ENCODE peak calls at places on chromosomes 13 and 19, in six cellular contexts. One of them, this sample, is unnamed.

GRCh38 chr13:99756281-99756680 is 215.3 kb downstream of the ZIC5 start:
- DNase-seq in BE2C: no peak
- DNase-seq in cardiac fibroblast: no peak
- DNase-seq in heart right ventricle: no peak
- DNase-seq in upper lobe of right lung: no peak
- DNase-seq in A549: no peak
- DNase-seq in this sample: no peak

GRCh38 chr13:42334329-42334706 is 62.4 kb downstream of the AKAP11 start:
- DNase-seq in BE2C: no peak
- DNase-seq in cardiac fibroblast: no peak
- DNase-seq in heart right ventricle: no peak
- DNase-seq in upper lobe of right lung: no peak
- DNase-seq in A549: no peak
- DNase-seq in this sample: peak

GRCh38 chr13:63184693-63185092 is 1769.0 kb upstream of the PCDH20 start:
- DNase-seq in BE2C: no peak
- DNase-seq in cardiac fibroblast: peak
- DNase-seq in heart right ventricle: no peak
- DNase-seq in upper lobe of right lung: no peak
- DNase-seq in A549: peak
- DNase-seq in this sample: peak

GRCh38 chr13:76663941-76664340 is 222.3 kb downstream of the KCTD12 start:
- DNase-seq in BE2C: no peak
- DNase-seq in cardiac fibroblast: peak
- DNase-seq in heart right ventricle: no peak
- DNase-seq in upper lobe of right lung: no peak
- DNase-seq in A549: no peak
- DNase-seq in this sample: no peak

GRCh38 chr13:96100457-96101220 is 10.7 kb downstream of the HS6ST3 start:
- DNase-seq in BE2C: no peak
- DNase-seq in cardiac fibroblast: no peak
- DNase-seq in heart right ventricle: no peak
- DNase-seq in upper lobe of right lung: no peak
- DNase-seq in A549: no peak
- DNase-seq in this sample: no peak

GRCh38 chr13:52348081-52348480 is 57.9 kb downstream of the THSD1 start:
- DNase-seq in BE2C: no peak
- DNase-seq in cardiac fibroblast: peak
- DNase-seq in heart right ventricle: no peak
- DNase-seq in upper lobe of right lung: no peak
- DNase-seq in A549: peak
- DNase-seq in this sample: no peak

GRCh38 chr13:95896302-95896701 is 156.9 kb downstream of the UGGT2 start:
- DNase-seq in BE2C: no peak
- DNase-seq in cardiac fibroblast: peak
- DNase-seq in heart right ventricle: no peak
- DNase-seq in upper lobe of right lung: no peak
- DNase-seq in A549: no peak
- DNase-seq in this sample: no peak

GRCh38 chr19:21430674-21431073 is 33.7 kb downstream of the ZNF493 start:
- DNase-seq in BE2C: no peak
- DNase-seq in cardiac fibroblast: no peak
- DNase-seq in heart right ventricle: no peak
- DNase-seq in upper lobe of right lung: no peak
- DNase-seq in A549: no peak
- DNase-seq in this sample: no peak

GRCh38 chr13:98450495-98451167 is 126.3 kb downstream of the STK24 start:
- DNase-seq in BE2C: no peak
- DNase-seq in cardiac fibroblast: no peak
- DNase-seq in heart right ventricle: peak
- DNase-seq in upper lobe of right lung: peak
- DNase-seq in A549: no peak
- DNase-seq in this sample: peak

GRCh38 chr19:49473868-49474544 is at the start of gene FLT3LG:
- DNase-seq in BE2C: peak
- DNase-seq in cardiac fibroblast: peak
- DNase-seq in heart right ventricle: peak
- DNase-seq in upper lobe of right lung: peak
- DNase-seq in A549: peak
- DNase-seq in this sample: peak

GRCh38 chr13:48506092-48506701 is 26.7 kb downstream of the RCBTB2 start:
- DNase-seq in BE2C: peak
- DNase-seq in cardiac fibroblast: no peak
- DNase-seq in heart right ventricle: peak
- DNase-seq in upper lobe of right lung: no peak
- DNase-seq in A549: no peak
- DNase-seq in this sample: no peak

GRCh38 chr13:49218493-49219051 is 1.6 kb upstream of the MLNR start:
- DNase-seq in BE2C: no peak
- DNase-seq in cardiac fibroblast: peak
- DNase-seq in heart right ventricle: no peak
- DNase-seq in upper lobe of right lung: no peak
- DNase-seq in A549: no peak
- DNase-seq in this sample: peak

GRCh38 chr19:32498641-32499200 is 82.3 kb upstream of the PDCD5 start:
- DNase-seq in BE2C: no peak
- DNase-seq in cardiac fibroblast: no peak
- DNase-seq in heart right ventricle: no peak
- DNase-seq in upper lobe of right lung: no peak
- DNase-seq in A549: no peak
- DNase-seq in this sample: no peak

GRCh38 chr13:98261165-98261672 is 84.2 kb upstream of the RNF113B start:
- DNase-seq in BE2C: no peak
- DNase-seq in cardiac fibroblast: no peak
- DNase-seq in heart right ventricle: no peak
- DNase-seq in upper lobe of right lung: no peak
- DNase-seq in A549: no peak
- DNase-seq in this sample: peak

GRCh38 chr13:28494861-28495585 is at the start of gene FLT1:
- DNase-seq in BE2C: peak
- DNase-seq in cardiac fibroblast: peak
- DNase-seq in heart right ventricle: peak
- DNase-seq in upper lobe of right lung: peak
- DNase-seq in A549: no peak
- DNase-seq in this sample: peak

GRCh38 chr13:28493740-28494536 is 990 bp downstream of the FLT1 start:
- DNase-seq in BE2C: peak
- DNase-seq in cardiac fibroblast: no peak
- DNase-seq in heart right ventricle: peak
- DNase-seq in upper lobe of right lung: peak
- DNase-seq in A549: no peak
- DNase-seq in this sample: peak

GRCh38 chr13:28495586-28496564 is 947 bp upstream of the FLT1 start:
- DNase-seq in BE2C: no peak
- DNase-seq in cardiac fibroblast: no peak
- DNase-seq in heart right ventricle: no peak
- DNase-seq in upper lobe of right lung: peak
- DNase-seq in A549: no peak
- DNase-seq in this sample: peak

GRCh38 chr13:28492527-28493367 is 2.2 kb downstream of the FLT1 start:
- DNase-seq in BE2C: no peak
- DNase-seq in cardiac fibroblast: no peak
- DNase-seq in heart right ventricle: no peak
- DNase-seq in upper lobe of right lung: no peak
- DNase-seq in A549: no peak
- DNase-seq in this sample: peak

GRCh38 chr13:28494537-28494860 is 429 bp downstream of the FLT1 start:
- DNase-seq in BE2C: peak
- DNase-seq in cardiac fibroblast: peak
- DNase-seq in heart right ventricle: no peak
- DNase-seq in upper lobe of right lung: peak
- DNase-seq in A549: no peak
- DNase-seq in this sample: peak
- H3K4me3 ChIP-seq in BE2C: peak
- H3K4me3 ChIP-seq in cardiac fibroblast: peak
- H3K4me3 ChIP-seq in heart right ventricle: peak
- H3K4me3 ChIP-seq in upper lobe of right lung: peak
- H3K4me3 ChIP-seq in A549: peak
- H3K4me3 ChIP-seq in this sample: peak

DNA sequence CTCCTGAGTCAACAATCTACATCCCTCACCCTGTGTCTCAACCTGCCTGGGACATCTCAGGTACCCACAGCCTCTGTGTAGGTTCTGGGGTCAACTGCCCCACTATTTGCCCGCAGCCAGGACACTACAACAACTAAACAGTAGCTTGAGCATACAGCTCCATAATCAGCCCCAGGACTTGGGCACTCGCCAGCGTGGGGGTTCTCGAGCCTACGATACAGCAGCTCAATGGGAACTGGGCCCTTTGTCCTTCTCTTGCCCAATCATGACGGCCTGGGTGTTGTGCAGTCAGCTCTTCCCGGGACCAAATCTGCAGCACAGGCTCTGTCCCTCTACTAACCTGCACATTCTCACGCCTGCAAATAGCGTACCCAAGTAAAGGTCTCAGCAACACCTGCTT is 1.3 kb downstream of the ZNF180 start:
- DNase-seq in BE2C: no peak
- DNase-seq in cardiac fibroblast: no peak
- DNase-seq in heart right ventricle: no peak
- DNase-seq in upper lobe of right lung: no peak
- DNase-seq in A549: no peak
- DNase-seq in this sample: no peak
- H3K4me3 ChIP-seq in BE2C: no peak
- H3K4me3 ChIP-seq in cardiac fibroblast: no peak
- H3K4me3 ChIP-seq in heart right ventricle: no peak
- H3K4me3 ChIP-seq in upper lobe of right lung: no peak
- H3K4me3 ChIP-seq in A549: peak
- H3K4me3 ChIP-seq in this sample: no peak

GRCh38 chr19:40147338-40147692 is 43.9 kb upstream of the MAP3K10 start:
- DNase-seq in BE2C: no peak
- DNase-seq in cardiac fibroblast: no peak
- DNase-seq in heart right ventricle: no peak
- DNase-seq in upper lobe of right lung: no peak
- DNase-seq in A549: no peak
- DNase-seq in this sample: no peak
- H3K4me3 ChIP-seq in BE2C: no peak
- H3K4me3 ChIP-seq in cardiac fibroblast: no peak
- H3K4me3 ChIP-seq in heart right ventricle: no peak
- H3K4me3 ChIP-seq in upper lobe of right lung: no peak
- H3K4me3 ChIP-seq in A549: peak
- H3K4me3 ChIP-seq in this sample: no peak

GRCh38 chr19:907183-907853 is 5.7 kb downstream of the R3HDM4 start:
- DNase-seq in BE2C: no peak
- DNase-seq in cardiac fibroblast: no peak
- DNase-seq in heart right ventricle: no peak
- DNase-seq in upper lobe of right lung: no peak
- DNase-seq in A549: no peak
- DNase-seq in this sample: no peak
- H3K4me3 ChIP-seq in BE2C: no peak
- H3K4me3 ChIP-seq in cardiac fibroblast: no peak
- H3K4me3 ChIP-seq in heart right ventricle: no peak
- H3K4me3 ChIP-seq in upper lobe of right lung: no peak
- H3K4me3 ChIP-seq in A549: no peak
- H3K4me3 ChIP-seq in this sample: no peak

GRCh38 chr19:47226426-47227346 is 4.3 kb downstream of the BBC3 start:
- DNase-seq in BE2C: peak
- DNase-seq in cardiac fibroblast: peak
- DNase-seq in heart right ventricle: peak
- DNase-seq in upper lobe of right lung: peak
- DNase-seq in A549: peak
- DNase-seq in this sample: no peak

GRCh38 chr19:47225746-47226425 is 5.1 kb downstream of the BBC3 start:
- DNase-seq in BE2C: peak
- DNase-seq in cardiac fibroblast: peak
- DNase-seq in heart right ventricle: peak
- DNase-seq in upper lobe of right lung: peak
- DNase-seq in A549: peak
- DNase-seq in this sample: peak

GRCh38 chr19:47228937-47229673 is 1.9 kb downstream of the BBC3 start:
- DNase-seq in BE2C: peak
- DNase-seq in cardiac fibroblast: peak
- DNase-seq in heart right ventricle: no peak
- DNase-seq in upper lobe of right lung: peak
- DNase-seq in A549: peak
- DNase-seq in this sample: peak

GRCh38 chr19:47228168-47228936 is 2.6 kb downstream of the BBC3 start:
- DNase-seq in BE2C: peak
- DNase-seq in cardiac fibroblast: peak
- DNase-seq in heart right ventricle: peak
- DNase-seq in upper lobe of right lung: peak
- DNase-seq in A549: peak
- DNase-seq in this sample: peak

DNA sequence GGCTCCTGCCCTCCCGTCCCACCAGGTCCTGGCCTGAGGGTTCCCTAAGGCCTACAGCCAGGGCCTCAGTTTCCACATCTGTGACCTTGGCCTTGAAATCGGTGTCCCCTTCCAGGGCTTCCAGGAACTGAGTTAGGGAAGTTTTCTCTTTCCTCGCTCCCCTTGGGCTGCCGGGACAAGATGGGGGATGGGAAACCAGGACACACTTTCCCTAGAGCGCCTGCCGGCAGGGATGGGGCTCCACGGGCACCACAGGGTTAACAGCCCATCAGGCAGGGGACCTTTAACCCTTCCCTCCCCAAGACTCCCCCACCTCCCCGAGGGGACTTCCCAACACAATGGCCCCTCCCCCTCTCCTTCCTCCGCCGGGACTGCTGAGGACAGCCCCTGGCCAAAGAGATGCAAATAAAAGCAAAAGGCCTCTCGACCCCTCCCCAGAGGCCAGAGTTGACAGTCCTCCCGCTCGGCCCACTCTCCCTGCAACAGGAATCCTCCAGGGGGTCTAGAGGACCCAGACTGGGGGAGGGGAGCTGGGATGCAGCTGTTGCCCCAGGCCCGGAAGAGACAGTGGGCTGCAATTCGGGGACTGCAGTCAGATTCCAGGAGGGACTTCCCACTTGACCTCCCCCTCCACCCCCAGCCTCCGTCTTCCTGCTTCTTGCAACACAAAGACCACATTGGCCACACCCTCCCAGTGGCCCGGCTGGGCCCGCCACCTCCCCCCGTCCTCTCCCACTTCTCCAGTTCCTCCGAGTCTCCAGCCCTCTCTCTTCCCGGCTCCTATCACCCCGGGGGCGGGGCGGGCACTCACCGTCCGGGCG is 3.4 kb downstream of the BBC3 start:
- DNase-seq in BE2C: peak
- DNase-seq in cardiac fibroblast: peak
- DNase-seq in heart right ventricle: peak
- DNase-seq in upper lobe of right lung: peak
- DNase-seq in A549: peak
- DNase-seq in this sample: peak
- H3K4me3 ChIP-seq in BE2C: peak
- H3K4me3 ChIP-seq in cardiac fibroblast: peak
- H3K4me3 ChIP-seq in heart right ventricle: peak
- H3K4me3 ChIP-seq in upper lobe of right lung: peak
- H3K4me3 ChIP-seq in A549: peak
- H3K4me3 ChIP-seq in this sample: peak

GRCh38 chr13:66159526-66159925 is 1070.6 kb downstream of the PCDH9 start:
- DNase-seq in BE2C: no peak
- DNase-seq in cardiac fibroblast: no peak
- DNase-seq in heart right ventricle: no peak
- DNase-seq in upper lobe of right lung: no peak
- DNase-seq in A549: no peak
- DNase-seq in this sample: no peak
- H3K4me3 ChIP-seq in BE2C: no peak
- H3K4me3 ChIP-seq in cardiac fibroblast: no peak
- H3K4me3 ChIP-seq in heart right ventricle: no peak
- H3K4me3 ChIP-seq in upper lobe of right lung: no peak
- H3K4me3 ChIP-seq in A549: no peak
- H3K4me3 ChIP-seq in this sample: no peak

GRCh38 chr19:4455742-4456565 is 1.6 kb downstream of the UBXN6 start:
- DNase-seq in BE2C: peak
- DNase-seq in cardiac fibroblast: peak
- DNase-seq in heart right ventricle: peak
- DNase-seq in upper lobe of right lung: peak
- DNase-seq in A549: no peak
- DNase-seq in this sample: peak
- H3K4me3 ChIP-seq in BE2C: peak
- H3K4me3 ChIP-seq in cardiac fibroblast: peak
- H3K4me3 ChIP-seq in heart right ventricle: peak
- H3K4me3 ChIP-seq in upper lobe of right lung: peak
- H3K4me3 ChIP-seq in A549: peak
- H3K4me3 ChIP-seq in this sample: peak

This sample was measured in H7.